ENCODE peak calls at places on chromosomes 2 and 18, in eight cellular contexts. R, Q, E, O, B, G, J and U are unnamed samples.

GRCh38 chr2:207767461-207768167 is 2.1 kb downstream of the FZD5 start:
- DNase-seq in R (peak), Q (peak), E (peak), O (no peak), B (no peak), G (peak), J (peak), U (peak)

GRCh38 chr18:31041346-31042067 is 1.0 kb downstream of the DSC3 start:
- DNase-seq in R (no peak), Q (peak), E (no peak), O (peak), B (no peak), G (no peak), J (peak), U (peak)

GRCh38 chr2:214731008-214731407 is 78.5 kb downstream of the BARD1 start:
- DNase-seq in R (no peak), Q (no peak), E (no peak), O (no peak), B (no peak), G (no peak), J (peak), U (no peak)

GRCh38 chr2:134739879-134740301 is 21.1 kb upstream of the TMEM163 start:
- DNase-seq in R (no peak), Q (no peak), E (no peak), O (no peak), B (peak), G (peak), J (no peak), U (no peak)

GRCh38 chr2:47616506-47616905 is 166.4 kb upstream of the MSH6 start:
- DNase-seq in R (no peak), Q (no peak), E (no peak), O (peak), B (no peak), G (no peak), J (no peak), U (no peak)

GRCh38 chr2:231795525-231796327 is 9.5 kb downstream of the COPS7B start:
- DNase-seq in R (peak), Q (peak), E (peak), O (no peak), B (peak), G (peak), J (peak), U (no peak)

GRCh38 chr2:142300517-142300916 is 169.7 kb upstream of the LRP1B start:
- DNase-seq in R (peak), Q (no peak), E (no peak), O (no peak), B (no peak), G (no peak), J (no peak), U (no peak)

GRCh38 chr18:75977069-75977468 is 518.0 kb downstream of the ZNF516 start:
- DNase-seq in R (peak), Q (no peak), E (peak), O (no peak), B (no peak), G (peak), J (no peak), U (no peak)

GRCh38 chr2:127811397-127811860 is 458 bp upstream of the WDR33 start:
- DNase-seq in R (peak), Q (peak), E (no peak), O (no peak), B (no peak), G (no peak), J (no peak), U (no peak)

GRCh38 chr18:28062446-28062845 is 114.5 kb downstream of the CDH2 start:
- DNase-seq in R (peak), Q (no peak), E (peak), O (no peak), B (no peak), G (peak), J (no peak), U (no peak)

GRCh38 chr2:120619579-120619978 is 116.1 kb upstream of the GLI2 start:
- DNase-seq in R (no peak), Q (no peak), E (no peak), O (no peak), B (no peak), G (no peak), J (no peak), U (no peak)

GRCh38 chr18:75231053-75231406 is 20.4 kb downstream of the TSHZ1 start:
- DNase-seq in R (no peak), Q (no peak), E (no peak), O (no peak), B (no peak), G (no peak), J (no peak), U (no peak)

GRCh38 chr18:69495841-69496533 is 95.3 kb downstream of the DOK6 start:
- DNase-seq in R (no peak), Q (no peak), E (no peak), O (no peak), B (no peak), G (no peak), J (no peak), U (no peak)

GRCh38 chr2:217256261-217256660 is 396.4 kb upstream of the TNP1 start:
- DNase-seq in R (peak), Q (no peak), E (no peak), O (no peak), B (peak), G (peak), J (no peak), U (no peak)

DNA sequence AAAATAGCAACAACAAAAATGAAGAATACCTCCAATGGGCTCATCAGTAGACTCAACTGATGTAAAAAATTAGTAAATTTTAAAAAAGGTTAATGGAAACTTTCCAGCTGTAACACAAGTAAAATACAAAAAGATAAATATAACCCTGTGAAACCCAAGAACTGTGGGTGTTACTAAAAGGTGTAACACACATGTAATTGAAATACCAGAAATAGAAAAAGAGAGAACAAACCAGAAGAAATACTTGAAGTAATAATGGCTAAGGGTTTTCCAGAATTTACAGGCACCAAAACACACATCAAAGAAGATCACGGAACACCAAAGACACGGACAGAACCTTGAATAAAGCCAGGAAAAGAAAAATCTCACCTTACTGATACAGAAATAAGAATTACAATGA is 590.6 kb upstream of the RAB6C start:
- DNase-seq in R (no peak), Q (no peak), E (no peak), O (no peak), B (no peak), G (no peak), J (no peak), U (no peak)
- H3K9ac ChIP-seq in R (no peak), Q (no peak), E (no peak), O (no peak), B (no peak), G (no peak), J (no peak), U (no peak)

DNA sequence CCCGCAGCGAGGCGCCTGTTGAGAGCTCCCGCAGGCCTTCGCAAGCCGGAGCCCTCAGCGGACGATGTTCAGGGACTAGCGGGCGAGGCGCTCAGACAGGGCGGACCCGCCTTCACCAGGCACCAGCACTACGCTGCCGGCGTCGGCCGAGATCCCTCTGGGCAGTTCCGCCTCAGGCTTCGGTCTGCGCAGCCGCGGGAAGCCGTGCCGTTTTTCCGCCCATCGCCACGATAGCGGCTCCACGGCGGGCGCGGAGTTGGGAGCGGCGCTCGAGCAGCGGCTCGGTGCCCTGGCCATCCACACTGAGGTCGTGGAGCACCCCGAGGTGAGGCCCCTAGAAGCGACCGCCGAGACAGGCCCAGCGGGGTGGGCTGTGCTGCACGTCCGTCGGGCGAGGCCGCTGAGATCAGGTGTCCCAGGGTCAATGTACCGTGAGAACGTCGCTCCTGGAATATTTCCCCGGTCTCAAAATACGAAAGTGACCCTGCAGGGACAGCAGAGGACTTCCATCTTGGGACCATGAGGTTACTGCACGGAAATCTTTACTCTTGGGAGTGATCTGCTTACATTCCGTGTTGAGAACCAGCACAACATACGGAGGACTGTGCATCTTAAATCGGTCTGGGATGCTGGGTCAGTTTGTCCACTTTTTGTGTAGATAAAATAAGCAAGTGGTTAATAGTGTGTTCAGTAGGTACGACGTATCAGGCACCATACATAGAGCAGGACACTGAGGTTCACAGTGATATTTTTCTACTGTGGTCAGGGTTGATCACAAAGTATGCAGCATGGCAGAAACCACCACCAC is 13.3 kb upstream of the MTIF2 start:
- DNase-seq in R (peak), Q (peak), E (peak), O (peak), B (peak), G (peak), J (peak), U (peak)
- H3K4me3 ChIP-seq in R (peak), Q (peak), E (peak), O (peak), B (peak), G (peak), J (peak), U (peak)

GRCh38 chr2:159811232-159811631 is 13.2 kb upstream of the CD302 start:
- DNase-seq in R (no peak), Q (no peak), E (no peak), O (no peak), B (no peak), G (peak), J (no peak), U (no peak)
- H3K9ac ChIP-seq in R (no peak), Q (no peak), E (no peak), O (no peak), B (no peak), G (no peak), J (no peak), U (no peak)

GRCh38 chr2:212539145-212539880 is 711 bp upstream of the ERBB4 start:
- DNase-seq in R (peak), Q (peak), E (peak), O (no peak), B (no peak), G (peak), J (peak), U (peak)

GRCh38 chr2:212537311-212538155 is 1.1 kb downstream of the ERBB4 start:
- DNase-seq in R (peak), Q (peak), E (no peak), O (no peak), B (no peak), G (peak), J (peak), U (peak)

GRCh38 chr2:212540356-212540755 is 1.8 kb upstream of the ERBB4 start:
- DNase-seq in R (no peak), Q (no peak), E (no peak), O (no peak), B (no peak), G (no peak), J (peak), U (no peak)

GRCh38 chr2:212536385-212537310 is 2.0 kb downstream of the ERBB4 start:
- DNase-seq in R (peak), Q (peak), E (no peak), O (no peak), B (no peak), G (peak), J (peak), U (peak)

DNA sequence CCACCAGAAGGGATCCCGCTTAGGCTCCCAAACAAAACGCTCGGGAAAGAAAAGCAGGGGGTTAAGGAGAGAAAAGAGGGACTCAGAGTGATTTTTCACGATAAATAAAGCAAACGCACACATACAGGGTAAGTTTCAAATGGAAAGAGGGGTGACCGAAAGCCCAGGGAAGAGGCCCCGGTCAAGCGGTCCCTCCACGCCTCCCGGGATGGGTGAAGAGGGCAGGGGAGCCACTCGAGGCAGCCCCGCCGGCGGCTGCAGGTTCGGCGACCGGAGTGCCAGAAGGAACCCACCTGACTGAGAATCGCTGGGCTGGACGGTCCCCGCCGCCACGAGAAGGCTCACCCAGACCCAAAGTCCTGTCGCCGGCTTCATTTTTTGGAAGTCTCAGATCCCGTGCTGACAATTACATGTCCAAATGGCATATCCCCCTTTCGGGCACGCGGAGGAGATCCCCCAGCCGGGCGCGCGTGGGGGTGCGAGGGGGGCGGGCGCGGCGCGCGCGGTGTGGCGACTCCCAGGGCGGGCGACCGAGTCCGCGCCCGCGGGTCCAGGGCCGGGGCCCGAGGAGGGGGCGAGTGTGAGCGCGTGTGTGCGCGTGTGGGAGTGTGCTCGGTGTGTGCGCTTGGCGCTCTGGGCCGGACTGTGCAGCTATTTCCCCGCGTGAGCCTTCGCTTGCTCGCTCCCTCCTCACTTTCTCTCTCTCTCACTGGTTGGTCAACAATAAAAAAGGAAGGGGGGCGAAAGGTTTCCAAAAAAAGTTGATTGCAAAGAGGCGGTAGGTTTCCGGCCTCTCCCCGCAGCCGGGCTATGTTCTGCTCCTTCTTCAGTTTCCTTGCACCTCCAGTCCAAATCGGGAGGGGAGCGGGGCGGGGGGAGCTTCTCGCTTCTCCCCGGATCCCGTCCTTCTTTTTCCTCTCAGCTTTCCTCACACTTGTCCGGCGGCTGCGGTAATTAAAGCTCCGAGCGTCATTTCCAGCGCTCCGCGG is at the start of gene ERBB4:
- DNase-seq in R (peak), Q (no peak), E (no peak), O (no peak), B (no peak), G (peak), J (no peak), U (peak)
- H3K4me3 ChIP-seq in R (peak), Q (peak), E (peak), O (peak), B (peak), G (peak), J (peak), U (peak)

GRCh38 chr2:239312741-239313246 is 88.0 kb downstream of the HDAC4 start:
- DNase-seq in R (no peak), Q (peak), E (no peak), O (no peak), B (no peak), G (peak), J (no peak), U (peak)
- H3K9ac ChIP-seq in R (peak), Q (no peak), E (no peak), O (no peak), B (no peak), G (no peak), J (no peak), U (no peak)

GRCh38 chr2:150168596-150168995 is 318.9 kb downstream of the RND3 start:
- DNase-seq in R (peak), Q (no peak), E (peak), O (no peak), B (peak), G (peak), J (no peak), U (no peak)

GRCh38 chr2:150167711-150168110 is 319.8 kb downstream of the RND3 start:
- DNase-seq in R (peak), Q (no peak), E (peak), O (no peak), B (peak), G (peak), J (no peak), U (no peak)

GRCh38 chr2:150171065-150171548 is 316.4 kb downstream of the RND3 start:
- DNase-seq in R (no peak), Q (no peak), E (no peak), O (no peak), B (no peak), G (no peak), J (no peak), U (no peak)

GRCh38 chr2:150165988-150166965 is 321.2 kb downstream of the RND3 start:
- DNase-seq in R (peak), Q (no peak), E (peak), O (no peak), B (no peak), G (no peak), J (no peak), U (no peak)

DNA sequence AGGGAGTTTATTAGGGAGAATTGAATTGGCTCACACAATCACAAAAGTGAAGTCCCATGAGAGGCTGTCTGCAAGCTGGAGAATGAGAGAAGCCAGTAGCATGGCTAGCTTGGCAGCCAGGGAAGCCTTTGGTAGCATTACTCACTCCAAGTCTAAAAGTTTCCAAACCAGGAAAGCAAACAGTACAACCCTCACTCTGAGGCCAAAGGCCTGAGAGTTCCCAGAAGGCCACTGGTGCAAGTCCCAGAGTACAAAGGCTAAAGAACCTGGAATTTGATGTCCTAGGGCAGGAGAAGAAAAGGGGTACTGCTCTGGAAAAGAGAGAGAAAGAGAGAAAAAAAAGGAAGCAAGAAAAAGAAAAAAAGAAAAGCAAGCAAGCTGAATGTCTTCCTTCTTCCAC is 318.2 kb downstream of the RND3 start:
- DNase-seq in R (peak), Q (peak), E (peak), O (no peak), B (peak), G (peak), J (no peak), U (no peak)
- H3K4me3 ChIP-seq in R (peak), Q (no peak), E (no peak), O (no peak), B (no peak), G (no peak), J (no peak), U (no peak)